ENCODE peak calls at places on chromosome 2, in six cellular contexts. D, E, V, G, R and A are unnamed samples.

GRCh38 chr2:134919360-134920210 is 963 bp downstream of the CCNT2 start:
- DNase-seq in D (no peak), E (no peak), V (no peak), G (peak; percentile 13), R (no peak), A (peak; percentile 90)

GRCh38 chr2:20634430-20635095 is 16.3 kb downstream of the HS1BP3 start:
- DNase-seq in D (no peak), E (no peak), V (no peak), G (no peak), R (no peak), A (no peak)

GRCh38 chr2:71690876-71691275 is 237.5 kb downstream of the DYSF start:
- DNase-seq in D (no peak), E (no peak), V (peak; percentile 18), G (no peak), R (no peak), A (peak; percentile 26)

GRCh38 chr2:198890490-198890889 is 567.2 kb downstream of the SATB2 start:
- DNase-seq in D (no peak), E (no peak), V (no peak), G (no peak), R (no peak), A (no peak)

GRCh38 chr2:211744379-211744778 is 794.2 kb downstream of the ERBB4 start:
- DNase-seq in D (no peak), E (no peak), V (no peak), G (no peak), R (no peak), A (no peak)

GRCh38 chr2:183859129-183859528 is 734.9 kb downstream of the NUP35 start:
- DNase-seq in D (no peak), E (no peak), V (no peak), G (no peak), R (no peak), A (no peak)

GRCh38 chr2:30823452-30823851 is 16.2 kb upstream of the CAPN13 start:
- DNase-seq in D (no peak), E (no peak), V (no peak), G (no peak), R (no peak), A (no peak)

GRCh38 chr2:186523781-186524180 is 37.7 kb downstream of the ZC3H15 start:
- DNase-seq in D (no peak), E (no peak), V (no peak), G (no peak), R (no peak), A (no peak)